ENCODE peak calls at places on chromosomes 5 and 9, in four cellular contexts. X is lower lobe of right lung, T is cerebellar cortex, W is K562. Y is an unnamed sample.

GRCh38 chr5:156505101-156505500 is 178.1 kb downstream of the SGCD start:
- DNase-seq in X (no peak), T (peak), W (no peak), Y (no peak)

GRCh38 chr5:110751902-110752762 is 13.3 kb downstream of the SLC25A46 start:
- DNase-seq in X (no peak), T (no peak), W (no peak), Y (no peak)

GRCh38 chr9:73155968-73156592 is 4.4 kb downstream of the ANXA1 start:
- DNase-seq in X (no peak), T (no peak), W (no peak), Y (no peak)

GRCh38 chr9:38359689-38360385 is 32.7 kb upstream of the ALDH1B1 start:
- DNase-seq in X (no peak), T (no peak), W (no peak), Y (no peak)

GRCh38 chr9:34430843-34431437 is 27.4 kb downstream of the FAM219A start:
- DNase-seq in X (no peak), T (peak), W (peak), Y (peak)

GRCh38 chr5:132754111-132754510 is 6.9 kb downstream of the CCNI2 start:
- DNase-seq in X (no peak), T (no peak), W (no peak), Y (no peak)

GRCh38 chr5:159003045-159004030 is 96.4 kb downstream of the EBF1 start:
- DNase-seq in X (no peak), T (no peak), W (no peak), Y (no peak)

GRCh38 chr9:133545494-133546286 is 11.2 kb downstream of the ADAMTSL2 start:
- DNase-seq in X (no peak), T (no peak), W (no peak), Y (no peak)

GRCh38 chr5:59766394-59766793 is 127.1 kb downstream of the PDE4D start:
- DNase-seq in X (peak), T (peak), W (no peak), Y (peak)

GRCh38 chr9:132026932-132027585 is 52.6 kb downstream of the MED27 start:
- DNase-seq in X (no peak), T (no peak), W (no peak), Y (no peak)

GRCh38 chr9:117325789-117326185 is 89.1 kb downstream of the ASTN2 start:
- DNase-seq in X (no peak), T (no peak), W (no peak), Y (peak)

GRCh38 chr9:71854811-71855210 is 56.2 kb downstream of the ABHD17B start:
- DNase-seq in X (no peak), T (peak), W (no peak), Y (no peak)

GRCh38 chr5:10457682-10458574 is 16.2 kb downstream of the ROPN1L start:
- DNase-seq in X (no peak), T (no peak), W (no peak), Y (no peak)

GRCh38 chr5:171544913-171545550 is 125.6 kb downstream of the FGF18 start:
- DNase-seq in X (no peak), T (no peak), W (no peak), Y (no peak)